ENCODE peak calls at places on chromosomes 11 and 22, in eight cellular contexts. One of them, this sample, is unnamed.

GRCh38 chr11:81644239-81644840 is 1089.3 kb downstream of the FAM181B start:
- DNase-seq in GM12864: peak; percentile 3
- DNase-seq in AG08396: peak; percentile 2
- DNase-seq in endothelial cell: peak; percentile 9
- DNase-seq in caudate nucleus: no peak
- DNase-seq in heart left ventricle: no peak
- DNase-seq in WTC11: peak; percentile 12
- DNase-seq in OCI-LY7: peak; percentile 74
- DNase-seq in this sample: no peak

GRCh38 chr11:45056529-45056928 is 89.9 kb upstream of the PRDM11 start:
- DNase-seq in GM12864: no peak
- DNase-seq in endothelial cell: no peak
- DNase-seq in heart left ventricle: no peak
- DNase-seq in caudate nucleus: no peak
- DNase-seq in WTC11: peak; percentile 33
- DNase-seq in AG08396: no peak
- DNase-seq in OCI-LY7: no peak
- DNase-seq in this sample: no peak

GRCh38 chr11:129828301-129828836 is 12.7 kb downstream of the TMEM45B start:
- DNase-seq in AG08396: no peak
- DNase-seq in OCI-LY7: no peak
- DNase-seq in GM12864: no peak
- DNase-seq in caudate nucleus: no peak
- DNase-seq in heart left ventricle: no peak
- DNase-seq in WTC11: no peak
- DNase-seq in endothelial cell: no peak
- DNase-seq in this sample: no peak

GRCh38 chr11:3840289-3840869 is 380 bp downstream of the RHOG start:
- DNase-seq in caudate nucleus: no peak
- DNase-seq in endothelial cell: no peak
- DNase-seq in AG08396: peak; percentile 24
- DNase-seq in OCI-LY7: peak; percentile 50
- DNase-seq in heart left ventricle: no peak
- DNase-seq in GM12864: no peak
- DNase-seq in WTC11: no peak
- DNase-seq in this sample: no peak

GRCh38 chr22:39916496-39916895 is 15.6 kb downstream of the GRAP2 start:
- DNase-seq in endothelial cell: no peak
- DNase-seq in OCI-LY7: no peak
- DNase-seq in GM12864: no peak
- DNase-seq in WTC11: no peak
- DNase-seq in AG08396: no peak
- DNase-seq in heart left ventricle: no peak
- DNase-seq in caudate nucleus: no peak
- DNase-seq in this sample: no peak

GRCh38 chr11:65404210-65404609 is 17.8 kb downstream of the FRMD8 start:
- DNase-seq in OCI-LY7: no peak
- DNase-seq in heart left ventricle: no peak
- DNase-seq in endothelial cell: no peak
- DNase-seq in AG08396: no peak
- DNase-seq in caudate nucleus: no peak
- DNase-seq in GM12864: no peak
- DNase-seq in WTC11: no peak
- DNase-seq in this sample: no peak

GRCh38 chr11:58926695-58927094 is 12.6 kb upstream of the GLYATL1 start:
- DNase-seq in OCI-LY7: no peak
- DNase-seq in heart left ventricle: no peak
- DNase-seq in AG08396: no peak
- DNase-seq in GM12864: no peak
- DNase-seq in caudate nucleus: no peak
- DNase-seq in WTC11: no peak
- DNase-seq in endothelial cell: no peak
- DNase-seq in this sample: no peak

GRCh38 chr11:132655187-132655855 is 877.0 kb downstream of the OPCML start:
- DNase-seq in GM12864: no peak
- DNase-seq in caudate nucleus: no peak
- DNase-seq in endothelial cell: no peak
- DNase-seq in WTC11: no peak
- DNase-seq in heart left ventricle: no peak
- DNase-seq in AG08396: no peak
- DNase-seq in OCI-LY7: no peak
- DNase-seq in this sample: no peak

GRCh38 chr11:130314184-130314748 is 451 bp downstream of the ZBTB44 start:
- DNase-seq in caudate nucleus: peak; percentile 43
- DNase-seq in GM12864: no peak
- DNase-seq in OCI-LY7: peak; percentile 75
- DNase-seq in AG08396: peak; percentile 77
- DNase-seq in endothelial cell: peak; percentile 63
- DNase-seq in WTC11: peak; percentile 57
- DNase-seq in heart left ventricle: peak; percentile 67
- DNase-seq in this sample: peak; percentile 84

GRCh38 chr11:69413015-69413801 is 68.3 kb upstream of the LINC01488 start:
- DNase-seq in AG08396: no peak
- DNase-seq in caudate nucleus: no peak
- DNase-seq in heart left ventricle: no peak
- DNase-seq in GM12864: no peak
- DNase-seq in WTC11: no peak
- DNase-seq in OCI-LY7: no peak
- DNase-seq in endothelial cell: no peak
- DNase-seq in this sample: no peak

GRCh38 chr11:58671946-58672345 is 49.5 kb downstream of the CNTF start:
- DNase-seq in OCI-LY7: no peak
- DNase-seq in AG08396: no peak
- DNase-seq in endothelial cell: no peak
- DNase-seq in caudate nucleus: no peak
- DNase-seq in WTC11: no peak
- DNase-seq in heart left ventricle: no peak
- DNase-seq in GM12864: no peak
- DNase-seq in this sample: no peak

GRCh38 chr11:6617315-6617781 is 1.9 kb downstream of the TPP1 start:
- DNase-seq in endothelial cell: no peak
- DNase-seq in AG08396: no peak
- DNase-seq in caudate nucleus: no peak
- DNase-seq in heart left ventricle: no peak
- DNase-seq in WTC11: no peak
- DNase-seq in GM12864: no peak
- DNase-seq in OCI-LY7: no peak
- DNase-seq in this sample: no peak

GRCh38 chr11:64850979-64851567 is 6.6 kb upstream of the CDC42BPG start:
- DNase-seq in AG08396: peak; percentile 56
- DNase-seq in endothelial cell: no peak
- DNase-seq in OCI-LY7: peak; percentile 94
- DNase-seq in caudate nucleus: no peak
- DNase-seq in WTC11: peak; percentile 58
- DNase-seq in heart left ventricle: no peak
- DNase-seq in GM12864: peak; percentile 78
- DNase-seq in this sample: no peak

GRCh38 chr11:75263944-75264349 is 23.4 kb downstream of the TPBGL start:
- DNase-seq in GM12864: no peak
- DNase-seq in OCI-LY7: peak; percentile 26
- DNase-seq in caudate nucleus: no peak
- DNase-seq in endothelial cell: no peak
- DNase-seq in heart left ventricle: peak; percentile 22
- DNase-seq in WTC11: no peak
- DNase-seq in AG08396: no peak
- DNase-seq in this sample: no peak

GRCh38 chr11:18027475-18027874 is 14.6 kb upstream of the SERGEF start:
- DNase-seq in GM12864: no peak
- DNase-seq in AG08396: no peak
- DNase-seq in WTC11: no peak
- DNase-seq in heart left ventricle: no peak
- DNase-seq in endothelial cell: no peak
- DNase-seq in caudate nucleus: no peak
- DNase-seq in OCI-LY7: no peak
- DNase-seq in this sample: no peak

GRCh38 chr11:99418927-99419707 is 398.4 kb downstream of the CNTN5 start:
- DNase-seq in WTC11: no peak
- DNase-seq in heart left ventricle: no peak
- DNase-seq in AG08396: no peak
- DNase-seq in OCI-LY7: no peak
- DNase-seq in caudate nucleus: no peak
- DNase-seq in GM12864: no peak
- DNase-seq in endothelial cell: no peak
- DNase-seq in this sample: no peak

GRCh38 chr11:117226388-117227385 is 5.2 kb downstream of the PCSK7 start:
- DNase-seq in GM12864: peak; percentile 47
- DNase-seq in AG08396: peak; percentile 75
- DNase-seq in caudate nucleus: peak; percentile 51
- DNase-seq in endothelial cell: peak; percentile 26
- DNase-seq in OCI-LY7: peak; percentile 85
- DNase-seq in heart left ventricle: no peak
- DNase-seq in WTC11: no peak
- DNase-seq in this sample: peak; percentile 41

GRCh38 chr11:4664183-4664582 is 20.4 kb downstream of the OR51E1 start:
- DNase-seq in AG08396: no peak
- DNase-seq in GM12864: no peak
- DNase-seq in endothelial cell: no peak
- DNase-seq in heart left ventricle: no peak
- DNase-seq in WTC11: no peak
- DNase-seq in caudate nucleus: no peak
- DNase-seq in OCI-LY7: no peak
- DNase-seq in this sample: no peak

GRCh38 chr11:6705905-6706535 is 22.9 kb upstream of the MRPL17 start:
- DNase-seq in caudate nucleus: peak; percentile 8
- DNase-seq in endothelial cell: peak; percentile 52
- DNase-seq in OCI-LY7: peak; percentile 58
- DNase-seq in AG08396: peak; percentile 50
- DNase-seq in GM12864: no peak
- DNase-seq in WTC11: peak; percentile 44
- DNase-seq in heart left ventricle: no peak
- DNase-seq in this sample: no peak

GRCh38 chr11:69912911-69913451 is 93.8 kb upstream of the FGF3 start:
- DNase-seq in AG08396: no peak
- DNase-seq in OCI-LY7: peak; percentile 10
- DNase-seq in WTC11: peak; percentile 25
- DNase-seq in caudate nucleus: no peak
- DNase-seq in heart left ventricle: peak; percentile 19
- DNase-seq in GM12864: no peak
- DNase-seq in endothelial cell: no peak
- DNase-seq in this sample: peak; percentile 41

GRCh38 chr11:130403301-130403804 is 25.1 kb downstream of the ADAMTS8 start:
- DNase-seq in OCI-LY7: no peak
- DNase-seq in caudate nucleus: peak; percentile 58
- DNase-seq in AG08396: peak; percentile 81
- DNase-seq in endothelial cell: no peak
- DNase-seq in GM12864: no peak
- DNase-seq in heart left ventricle: peak; percentile 83
- DNase-seq in WTC11: no peak
- DNase-seq in this sample: no peak

GRCh38 chr11:34052608-34053160 is 1.2 kb downstream of the CAPRIN1 start:
- DNase-seq in AG08396: peak; percentile 6
- DNase-seq in heart left ventricle: peak; percentile 31
- DNase-seq in GM12864: no peak
- DNase-seq in OCI-LY7: peak; percentile 49
- DNase-seq in caudate nucleus: no peak
- DNase-seq in WTC11: no peak
- DNase-seq in endothelial cell: peak; percentile 31
- DNase-seq in this sample: peak; percentile 52

GRCh38 chr11:73135346-73136284 is 6.5 kb downstream of the FCHSD2 start:
- DNase-seq in endothelial cell: no peak
- DNase-seq in heart left ventricle: no peak
- DNase-seq in GM12864: no peak
- DNase-seq in AG08396: no peak
- DNase-seq in OCI-LY7: no peak
- DNase-seq in caudate nucleus: no peak
- DNase-seq in WTC11: no peak
- DNase-seq in this sample: peak; percentile 31

GRCh38 chr11:103703437-103703836 is 333.0 kb upstream of the DDI1 start:
- DNase-seq in AG08396: no peak
- DNase-seq in OCI-LY7: no peak
- DNase-seq in heart left ventricle: no peak
- DNase-seq in caudate nucleus: no peak
- DNase-seq in GM12864: no peak
- DNase-seq in WTC11: no peak
- DNase-seq in endothelial cell: no peak
- DNase-seq in this sample: no peak

GRCh38 chr11:23112987-23113886 is 253.0 kb upstream of the CCDC179 start:
- DNase-seq in WTC11: peak; percentile 21
- DNase-seq in heart left ventricle: no peak
- DNase-seq in AG08396: peak; percentile 39
- DNase-seq in endothelial cell: peak; percentile 33
- DNase-seq in OCI-LY7: peak; percentile 34
- DNase-seq in GM12864: no peak
- DNase-seq in caudate nucleus: no peak
- DNase-seq in this sample: peak; percentile 74

GRCh38 chr11:127656266-127656879 is 655.8 kb upstream of the KIRREL3 start:
- DNase-seq in AG08396: no peak
- DNase-seq in endothelial cell: no peak
- DNase-seq in GM12864: no peak
- DNase-seq in WTC11: no peak
- DNase-seq in OCI-LY7: no peak
- DNase-seq in heart left ventricle: no peak
- DNase-seq in caudate nucleus: no peak
- DNase-seq in this sample: no peak

GRCh38 chr22:46010177-46010867 is 33.4 kb upstream of the WNT7B start:
- DNase-seq in OCI-LY7: no peak
- DNase-seq in heart left ventricle: peak; percentile 36
- DNase-seq in WTC11: no peak
- DNase-seq in AG08396: no peak
- DNase-seq in GM12864: no peak
- DNase-seq in caudate nucleus: no peak
- DNase-seq in endothelial cell: no peak
- DNase-seq in this sample: no peak

GRCh38 chr11:68052137-68052873 is 13.5 kb downstream of the TCIRG1 start:
- DNase-seq in endothelial cell: no peak
- DNase-seq in caudate nucleus: no peak
- DNase-seq in GM12864: no peak
- DNase-seq in WTC11: no peak
- DNase-seq in OCI-LY7: no peak
- DNase-seq in AG08396: no peak
- DNase-seq in heart left ventricle: no peak
- DNase-seq in this sample: no peak

GRCh38 chr22:33917744-33918406 is 2.4 kb downstream of the LARGE1 start:
- DNase-seq in heart left ventricle: no peak
- DNase-seq in caudate nucleus: no peak
- DNase-seq in GM12864: peak; percentile 50
- DNase-seq in AG08396: peak; percentile 17
- DNase-seq in OCI-LY7: peak; percentile 69
- DNase-seq in WTC11: peak; percentile 15
- DNase-seq in endothelial cell: no peak
- DNase-seq in this sample: no peak